ENCODE peak calls at places on chromosomes 1 and 21, in four cellular contexts. R, O, F and G are unnamed samples.

GRCh38 chr21:37684115-37684493 is 232.2 kb downstream of the KCNJ6 start:
- DNase-seq in R (no peak), F (no peak), O (no peak), G (no peak)

GRCh38 chr1:29638281-29638680 is 402.0 kb downstream of the PTPRU start:
- DNase-seq in R (no peak), F (no peak), O (no peak), G (no peak)

GRCh38 chr1:209398330-209398991 is 185.1 kb upstream of the CAMK1G start:
- DNase-seq in O (peak), R (peak), F (no peak), G (no peak)

GRCh38 chr1:113903496-113904291 is 905 bp downstream of the AP4B1 start:
- DNase-seq in O (no peak), F (no peak), R (peak), G (peak)

GRCh38 chr1:196209983-196210382 is 398.3 kb downstream of the KCNT2 start:
- DNase-seq in F (no peak), R (no peak), O (no peak), G (no peak)

GRCh38 chr1:162141273-162142023 is 72.0 kb downstream of the NOS1AP start:
- DNase-seq in O (no peak), R (no peak), F (no peak), G (no peak)

GRCh38 chr1:169595764-169596711 is 9.8 kb upstream of the F5 start:
- DNase-seq in R (no peak), F (no peak), O (no peak), G (no peak)

GRCh38 chr1:8238141-8239038 is 79.5 kb upstream of the SLC45A1 start:
- DNase-seq in F (no peak), O (peak), R (no peak), G (no peak)

GRCh38 chr21:32056791-32057190 is 184.0 kb downstream of the HUNK start:
- DNase-seq in R (no peak), F (no peak), O (no peak), G (no peak)

GRCh38 chr1:26747048-26747447 is 40.7 kb upstream of the PIGV start:
- DNase-seq in F (no peak), O (no peak), R (no peak), G (no peak)

GRCh38 chr1:147811751-147812150 is 51.3 kb upstream of the GJA5 start:
- DNase-seq in F (no peak), O (no peak), R (no peak), G (no peak)

GRCh38 chr1:58395355-58395754 is 151.2 kb downstream of the OMA1 start:
- DNase-seq in R (no peak), O (peak), F (no peak), G (no peak)

GRCh38 chr1:226519741-226520598 is 28.6 kb upstream of the STUM start:
- DNase-seq in F (no peak), R (no peak), O (no peak), G (no peak)

GRCh38 chr1:225747566-225747965 is 30.1 kb upstream of the SRP9 start:
- DNase-seq in R (no peak), F (no peak), O (no peak), G (no peak)

GRCh38 chr1:53108646-53109580 is 33.5 kb downstream of the SLC1A7 start:
- DNase-seq in F (no peak), O (no peak), R (no peak), G (no peak)

GRCh38 chr1:2125375-2126211 is 69.0 kb downstream of the FAAP20 start:
- DNase-seq in R (no peak), O (no peak), F (no peak), G (no peak)

GRCh38 chr1:28887418-28887834 is 26.9 kb upstream of the EPB41 start:
- DNase-seq in O (no peak), F (no peak), R (peak), G (peak)

GRCh38 chr1:18852501-18852900 is 7.0 kb downstream of the TAS1R2 start:
- DNase-seq in F (no peak), R (no peak), O (no peak), G (no peak)

GRCh38 chr1:156496211-156496761 is 4.3 kb downstream of the MEF2D start:
- DNase-seq in R (no peak), F (no peak), O (no peak), G (no peak)

GRCh38 chr1:171940373-171940772 is 99.1 kb downstream of the DNM3 start:
- DNase-seq in R (no peak), O (no peak), F (no peak), G (no peak)

GRCh38 chr21:43323244-43324005 is 103.5 kb downstream of the SIK1 start:
- DNase-seq in F (no peak), R (no peak), O (no peak), G (no peak)

GRCh38 chr1:248779350-248779749 is 23.8 kb upstream of the LYPD8 start:
- DNase-seq in O (no peak), F (no peak), R (no peak), G (no peak)

GRCh38 chr1:96364576-96364975 is 357.0 kb upstream of the PTBP2 start:
- DNase-seq in O (no peak), R (no peak), F (no peak), G (no peak)